ENCODE peak calls at places on chromosomes 4 and X, in four cellular contexts. Q is spleen, V is heart left ventricle, F is stomach. I is an unnamed sample. For H3K27me3, the result is how much of the 10 kb centered on the place peaks cover.

GRCh38 chr4:159608434-159608833 is 505.6 kb downstream of the RAPGEF2 start:
- DNase-seq in Q (no peak), V (no peak), F (no peak), I (no peak)

GRCh38 chr4:95293014-95293413 is 255.8 kb downstream of the UNC5C start:
- DNase-seq in Q (no peak), V (no peak), F (no peak), I (peak)

GRCh38 chr4:139721789-139722188 is 56.2 kb downstream of the MGST2 start:
- DNase-seq in Q (no peak), V (no peak), F (no peak), I (no peak)

GRCh38 chr4:118680808-118681207 is 4.4 kb upstream of the METTL14 start:
- DNase-seq in Q (no peak), V (no peak), F (no peak), I (no peak)

GRCh38 chr4:140497776-140498636 is at the start of gene MGAT4D:
- DNase-seq in Q (peak), V (peak), F (no peak), I (no peak)

GRCh38 chr4:112813790-112814189 is 176.8 kb downstream of the LARP7 start:
- DNase-seq in Q (no peak), V (no peak), F (no peak), I (no peak)

GRCh38 chr4:170001688-170002267 is 24.4 kb downstream of the MFAP3L start:
- DNase-seq in Q (no peak), V (no peak), F (no peak), I (no peak)

GRCh38 chrX:107563851-107564250 is 64.5 kb upstream of the PRPS1 start:
- DNase-seq in Q (no peak), V (no peak), F (no peak), I (no peak)

GRCh38 chrX:42023122-42023521 is 99.8 kb upstream of the CASK start:
- DNase-seq in Q (no peak), V (no peak), F (no peak), I (no peak)

GRCh38 chr4:54945838-54946237 is 179.6 kb downstream of the KDR start:
- DNase-seq in Q (no peak), V (no peak), F (no peak), I (peak)

GRCh38 chr4:158871050-158871724 is 102.4 kb downstream of the FNIP2 start:
- DNase-seq in Q (no peak), V (no peak), F (no peak), I (no peak)

GRCh38 chr4:99022566-99022965 is 27.0 kb downstream of the METAP1 start:
- DNase-seq in Q (no peak), V (no peak), F (no peak), I (no peak)

DNA sequence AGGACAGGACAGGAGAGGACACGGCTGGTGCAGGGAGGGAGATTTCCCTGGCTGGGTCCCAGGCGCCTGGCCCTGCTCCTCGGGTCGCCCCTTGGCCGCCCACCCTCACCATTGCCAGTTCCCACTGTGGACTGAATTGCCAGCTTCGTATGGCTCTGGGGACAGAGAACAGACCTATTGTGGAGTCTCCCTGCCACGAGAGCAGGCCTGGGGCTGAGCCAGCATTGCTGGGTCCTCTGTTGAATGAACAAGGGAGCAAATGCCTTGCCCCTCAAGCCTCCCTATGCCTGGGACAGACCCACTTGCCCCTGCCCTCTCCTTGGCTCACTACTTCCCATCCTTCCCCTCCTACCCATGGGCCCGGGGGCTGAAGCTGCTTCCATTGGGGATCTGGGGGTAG is 4.3 kb downstream of the PLXNA3 start:
- DNase-seq in Q (no peak), V (peak), F (no peak), I (no peak)
- H3K27ac ChIP-seq in Q (no peak), V (no peak), F (no peak), I (no peak)

DNA sequence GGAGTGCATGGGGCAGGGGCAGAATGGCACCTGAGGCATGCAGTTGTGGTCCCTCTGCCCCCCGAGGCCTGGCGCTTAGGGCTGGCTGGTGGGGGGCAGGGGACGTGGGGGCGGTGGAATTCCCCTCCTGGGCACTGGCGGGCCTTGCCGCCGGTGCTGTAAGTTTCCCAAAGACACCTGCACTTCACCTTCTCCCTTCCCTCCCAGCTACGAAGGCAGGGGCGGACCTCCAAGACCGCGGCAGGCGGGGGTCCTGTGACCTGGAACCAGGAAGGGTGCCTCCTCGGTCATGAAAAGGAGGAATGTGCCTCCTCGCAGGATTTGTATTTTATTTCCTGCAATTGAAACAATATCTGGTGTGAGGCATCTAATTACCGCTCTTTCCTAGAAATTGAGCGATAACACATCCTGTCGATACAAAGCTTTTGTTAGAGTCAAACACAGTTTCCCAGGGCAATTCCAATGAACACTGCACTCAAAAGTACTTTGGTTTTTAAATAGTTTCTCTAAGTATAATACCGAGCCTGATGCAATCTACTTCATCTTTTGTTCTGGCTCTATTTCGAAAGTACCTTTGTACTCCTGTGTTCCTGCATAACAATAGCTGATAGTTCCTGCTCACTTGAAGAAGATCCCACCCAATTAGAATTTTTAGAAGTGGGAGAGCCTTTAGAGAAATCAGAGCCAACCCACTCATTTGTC is 12.3 kb upstream of the ADRA2C start:
- DNase-seq in Q (no peak), V (no peak), F (no peak), I (no peak)
- H3K27me3 ChIP-seq in Q (under half), V (under half), F (under half), I (under half)

GRCh38 chr4:75997946-75998345 is 7.2 kb upstream of the SDAD1 start:
- DNase-seq in Q (no peak), V (no peak), F (no peak), I (no peak)
- H3K27ac ChIP-seq in Q (no peak), V (no peak), F (no peak), I (no peak)

GRCh38 chrX:129651756-129652564 is 2.8 kb downstream of the APLN start:
- DNase-seq in Q (no peak), V (no peak), F (peak), I (no peak)

GRCh38 chrX:129648514-129649267 is 6.1 kb downstream of the APLN start:
- DNase-seq in Q (no peak), V (no peak), F (peak), I (no peak)

GRCh38 chrX:129649268-129650182 is 5.2 kb downstream of the APLN start:
- DNase-seq in Q (no peak), V (no peak), F (peak), I (no peak)

GRCh38 chrX:129650821-129651510 is 3.8 kb downstream of the APLN start:
- DNase-seq in Q (no peak), V (no peak), F (peak), I (no peak)

DNA sequence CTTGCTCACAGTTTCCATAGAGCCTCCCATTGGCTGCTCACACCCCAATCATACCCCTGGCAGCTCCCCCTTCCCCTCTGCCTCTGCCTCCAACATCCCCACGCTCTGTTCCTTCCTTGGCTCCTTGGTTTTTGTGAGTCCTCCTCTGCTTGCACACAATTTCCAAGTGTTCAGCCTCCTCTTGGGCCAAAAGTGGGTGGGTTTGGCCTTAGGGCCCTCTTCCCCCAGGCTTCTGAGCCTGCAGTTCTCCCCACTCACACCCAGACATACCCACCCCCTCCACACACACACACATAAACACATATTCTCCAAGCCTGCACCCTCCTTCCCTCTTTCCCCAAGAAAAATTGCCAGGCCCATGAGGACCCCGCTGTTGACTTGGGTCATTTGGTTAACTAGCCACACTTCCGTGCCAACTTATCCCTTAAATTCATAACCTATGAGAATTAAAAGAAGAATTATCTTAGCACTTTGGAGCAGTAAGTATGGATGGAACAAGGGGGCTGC is 4.5 kb downstream of the APLN start:
- DNase-seq in Q (no peak), V (no peak), F (no peak), I (no peak)
- H3K27me3 ChIP-seq in Q (under half), V (under half), F (under half), I (under half)

GRCh38 chr4:138199568-138200235 is 42.4 kb downstream of the SLC7A11 start:
- DNase-seq in Q (no peak), V (no peak), F (peak), I (no peak)

GRCh38 chr4:138200236-138200590 is 41.9 kb downstream of the SLC7A11 start:
- DNase-seq in Q (no peak), V (no peak), F (no peak), I (no peak)

GRCh38 chr4:138193963-138194362 is 48.2 kb downstream of the SLC7A11 start:
- DNase-seq in Q (no peak), V (no peak), F (no peak), I (no peak)

GRCh38 chr4:138192113-138192512 is 50.0 kb downstream of the SLC7A11 start:
- DNase-seq in Q (no peak), V (no peak), F (no peak), I (no peak)

GRCh38 chr4:138196153-138196552 is 46.0 kb downstream of the SLC7A11 start:
- DNase-seq in Q (no peak), V (no peak), F (no peak), I (no peak)
- H3K27ac ChIP-seq in Q (no peak), V (peak), F (no peak), I (no peak)